ENCODE peak calls at places on chromosomes 12 and 14, in nine cellular contexts. H is stimulated activated CD8-positive, alpha-beta memory T cell treated with anti-CD3 and anti-CD28 coated beads, Interleukin-2, amount 100 ng/mL, for 1 hour; E is cerebellar cortex; W is astrocyte of the spinal cord; T is activated T-cell treated with anti-CD3 and anti-CD28 coated beads for 1 hour; L is nephron progenitor cell; N is NCI-H1105; X is psoas muscle; I is HepG2. A is an unnamed sample.

GRCh38 chr12:110906985-110907384 is 13.4 kb downstream of the MYL2 start:
- DNase-seq in H (no peak), E (no peak), W (peak), T (no peak), L (no peak), N (no peak), X (no peak), I (no peak), A (no peak)

GRCh38 chr14:74333909-74334308 is 14.4 kb upstream of the VRTN start:
- DNase-seq in H (no peak), E (no peak), W (peak), T (no peak), L (no peak), N (no peak), X (no peak), I (no peak), A (no peak)

GRCh38 chr12:121718653-121719239 is 6.2 kb downstream of the TMEM120B start:
- DNase-seq in H (no peak), E (peak), W (no peak), T (no peak), L (no peak), N (no peak), X (peak), I (no peak), A (no peak)

GRCh38 chr12:132511516-132512196 is 21.7 kb downstream of the FBRSL1 start:
- DNase-seq in H (no peak), E (no peak), W (no peak), T (no peak), L (no peak), N (no peak), X (no peak), I (no peak), A (no peak)

GRCh38 chr14:64220466-64220865 is 73.7 kb downstream of the ESR2 start:
- DNase-seq in H (no peak), E (peak), W (no peak), T (no peak), L (no peak), N (no peak), X (peak), I (no peak), A (no peak)

GRCh38 chr14:105420976-105421674 is 1.5 kb downstream of the MTA1 start:
- DNase-seq in H (no peak), E (no peak), W (no peak), T (no peak), L (no peak), N (no peak), X (no peak), I (no peak), A (no peak)

GRCh38 chr12:30837595-30837994 is 82.8 kb upstream of the CAPRIN2 start:
- DNase-seq in H (no peak), E (no peak), W (no peak), T (no peak), L (no peak), N (no peak), X (no peak), I (no peak), A (no peak)

GRCh38 chr14:22685467-22685866 is 41.3 kb upstream of the OR6J1 start:
- DNase-seq in H (no peak), E (no peak), W (no peak), T (no peak), L (no peak), N (no peak), X (no peak), I (no peak), A (no peak)

GRCh38 chr14:64971452-64971889 is 665 bp downstream of the RAB15 start:
- DNase-seq in H (no peak), E (no peak), W (no peak), T (no peak), L (no peak), N (no peak), X (no peak), I (no peak), A (no peak)